ENCODE peak calls at places on chromosomes 3 and 15, in seven cellular contexts. S is adrenal gland, A is dorsolateral prefrontal cortex, M is GM20000, J is fibroblast of lung, T is AG09319, I is HL-60. Y is an unnamed sample.

GRCh38 chr15:41115088-41115651 is 910 bp downstream of the INO80 start:
- DNase-seq in S (no peak), A (no peak), M (peak; percentile 77), J (peak; percentile 66), T (peak; percentile 1), I (peak; percentile 18), Y (peak; percentile 87)

GRCh38 chr3:197880361-197881339 is 69.3 kb upstream of the RPL35A start:
- DNase-seq in S (no peak), A (no peak), M (no peak), J (no peak), T (no peak), I (peak; percentile 41), Y (no peak)

GRCh38 chr3:46946416-46946815 is 30.1 kb downstream of the CCDC12 start:
- DNase-seq in S (no peak), A (no peak), M (no peak), J (no peak), T (no peak), I (no peak), Y (no peak)

GRCh38 chr3:175107231-175107630 is 248.1 kb downstream of the NAALADL2 start:
- DNase-seq in S (no peak), A (no peak), M (no peak), J (peak; percentile 7), T (no peak), I (no peak), Y (no peak)

GRCh38 chr3:48952510-48953118 is 34.0 kb downstream of the ARIH2 start:
- DNase-seq in S (no peak), A (no peak), M (peak; percentile 32), J (no peak), T (no peak), I (peak; percentile 18), Y (peak; percentile 45)

GRCh38 chr3:188305220-188305619 is 151.3 kb downstream of the LPP start:
- DNase-seq in S (no peak), A (no peak), M (no peak), J (no peak), T (no peak), I (no peak), Y (no peak)

GRCh38 chr3:120348065-120348980 is 831 bp downstream of the LRRC58 start:
- DNase-seq in S (no peak), A (no peak), M (peak; percentile 32), J (peak; percentile 8), T (no peak), I (peak; percentile 63), Y (peak; percentile 75)

GRCh38 chr3:9673752-9674151 is 24.4 kb downstream of the MTMR14 start:
- DNase-seq in S (no peak), A (no peak), M (no peak), J (no peak), T (no peak), I (no peak), Y (no peak)

GRCh38 chr3:38254872-38255271 is 10.7 kb upstream of the SLC22A13 start:
- DNase-seq in S (no peak), A (no peak), M (no peak), J (no peak), T (no peak), I (no peak), Y (no peak)

GRCh38 chr3:197335428-197336132 is 37.2 kb upstream of the DLG1 start:
- DNase-seq in S (no peak), A (no peak), M (no peak), J (peak; percentile 62), T (no peak), I (no peak), Y (no peak)

GRCh38 chr15:52307847-52308246 is 12.2 kb upstream of the MYO5C start:
- DNase-seq in S (no peak), A (no peak), M (no peak), J (no peak), T (no peak), I (no peak), Y (no peak)

GRCh38 chr3:8658326-8659212 is 14.0 kb upstream of the SSUH2 start:
- DNase-seq in S (peak; percentile 50), A (no peak), M (peak; percentile 45), J (peak; percentile 90), T (no peak), I (no peak), Y (peak; percentile 84)

GRCh38 chr3:191774485-191774884 is 313.5 kb downstream of the PYDC2 start:
- DNase-seq in S (no peak), A (no peak), M (no peak), J (peak; percentile 90), T (no peak), I (no peak), Y (no peak)

GRCh38 chr15:42143356-42143755 is 13.1 kb downstream of the PLA2G4F start:
- DNase-seq in S (no peak), A (no peak), M (no peak), J (no peak), T (no peak), I (no peak), Y (no peak)

GRCh38 chr3:71879089-71879488 is 94.1 kb upstream of the PROK2 start:
- DNase-seq in S (no peak), A (no peak), M (no peak), J (no peak), T (no peak), I (no peak), Y (no peak)

GRCh38 chr3:138187296-138188012 is at the start of gene ARMC8:
- DNase-seq in S (peak; percentile 56), A (peak; percentile 69), M (no peak), J (no peak), T (no peak), I (peak; percentile 28), Y (peak; percentile 62)

GRCh38 chr3:171068658-171069057 is 42.1 kb upstream of the SLC2A2 start:
- DNase-seq in S (no peak), A (no peak), M (no peak), J (peak; percentile 34), T (no peak), I (no peak), Y (no peak)

GRCh38 chr3:65500398-65501306 is 538.1 kb downstream of the MAGI1 start:
- DNase-seq in S (no peak), A (no peak), M (no peak), J (peak; percentile 43), T (no peak), I (no peak), Y (no peak)

GRCh38 chr15:61380270-61380669 is 151.2 kb upstream of the RORA start:
- DNase-seq in S (no peak), A (no peak), M (no peak), J (no peak), T (no peak), I (no peak), Y (no peak)

GRCh38 chr15:61374848-61375247 is 145.7 kb upstream of the RORA start:
- DNase-seq in S (no peak), A (no peak), M (no peak), J (no peak), T (no peak), I (no peak), Y (no peak)

GRCh38 chr15:61381501-61381900 is 152.4 kb upstream of the RORA start:
- DNase-seq in S (no peak), A (no peak), M (no peak), J (no peak), T (no peak), I (no peak), Y (no peak)

GRCh38 chr15:61382927-61383326 is 153.8 kb upstream of the RORA start:
- DNase-seq in S (no peak), A (no peak), M (no peak), J (no peak), T (no peak), I (no peak), Y (no peak)

GRCh38 chr15:61379005-61379404 is 149.9 kb upstream of the RORA start:
- DNase-seq in S (no peak), A (no peak), M (no peak), J (no peak), T (no peak), I (no peak), Y (no peak)
- TF ChIP-seq CTCF in S (no peak), A (no peak), M (no peak), J (no peak), T (no peak), I (no peak), Y (no peak)

DNA sequence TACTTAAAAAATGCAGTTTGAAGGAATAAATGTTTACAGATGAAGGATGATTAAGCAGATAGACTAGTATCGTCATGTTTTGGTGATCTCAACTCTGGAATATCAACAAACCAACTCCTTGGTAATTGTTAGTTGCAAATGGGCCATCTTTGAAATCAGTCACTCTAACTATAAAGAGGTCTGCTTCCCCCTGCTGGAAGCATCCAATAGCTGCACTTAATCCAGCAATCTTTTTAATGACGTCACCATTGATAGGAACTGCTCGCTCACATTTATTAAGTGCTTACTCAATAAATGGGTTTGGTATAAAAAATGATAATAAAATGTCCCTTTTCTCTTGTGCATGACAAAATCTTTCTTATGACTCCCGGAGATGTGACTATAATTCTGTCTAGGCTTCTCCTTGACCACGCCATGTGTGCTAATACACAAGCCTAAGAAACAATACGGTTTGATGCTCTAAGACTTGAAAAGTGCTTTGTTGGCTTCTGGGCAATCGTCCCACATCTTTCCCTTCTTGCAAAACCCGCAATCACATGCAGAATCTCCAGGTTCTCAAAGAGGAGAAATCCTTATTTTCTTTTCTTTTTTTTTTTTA is 227.6 kb upstream of the POU1F1 start:
- DNase-seq in S (peak; percentile 24), A (no peak), M (peak; percentile 31), J (peak; percentile 71), T (peak; percentile 19), I (peak; percentile 17), Y (peak; percentile 59)
- TF ChIP-seq CTCF in S (peak; percentile 56), A (peak; percentile 44), M (peak; percentile 20), J (peak; percentile 52), T (peak; percentile 64), I (peak; percentile 33), Y (peak; percentile 55)

GRCh38 chr15:92385096-92385495 is 8.6 kb upstream of the ST8SIA2 start:
- DNase-seq in S (no peak), A (no peak), M (no peak), J (peak; percentile 41), T (no peak), I (no peak), Y (no peak)

GRCh38 chr15:92384391-92384790 is 9.3 kb upstream of the ST8SIA2 start:
- DNase-seq in S (no peak), A (no peak), M (no peak), J (no peak), T (no peak), I (no peak), Y (no peak)

DNA sequence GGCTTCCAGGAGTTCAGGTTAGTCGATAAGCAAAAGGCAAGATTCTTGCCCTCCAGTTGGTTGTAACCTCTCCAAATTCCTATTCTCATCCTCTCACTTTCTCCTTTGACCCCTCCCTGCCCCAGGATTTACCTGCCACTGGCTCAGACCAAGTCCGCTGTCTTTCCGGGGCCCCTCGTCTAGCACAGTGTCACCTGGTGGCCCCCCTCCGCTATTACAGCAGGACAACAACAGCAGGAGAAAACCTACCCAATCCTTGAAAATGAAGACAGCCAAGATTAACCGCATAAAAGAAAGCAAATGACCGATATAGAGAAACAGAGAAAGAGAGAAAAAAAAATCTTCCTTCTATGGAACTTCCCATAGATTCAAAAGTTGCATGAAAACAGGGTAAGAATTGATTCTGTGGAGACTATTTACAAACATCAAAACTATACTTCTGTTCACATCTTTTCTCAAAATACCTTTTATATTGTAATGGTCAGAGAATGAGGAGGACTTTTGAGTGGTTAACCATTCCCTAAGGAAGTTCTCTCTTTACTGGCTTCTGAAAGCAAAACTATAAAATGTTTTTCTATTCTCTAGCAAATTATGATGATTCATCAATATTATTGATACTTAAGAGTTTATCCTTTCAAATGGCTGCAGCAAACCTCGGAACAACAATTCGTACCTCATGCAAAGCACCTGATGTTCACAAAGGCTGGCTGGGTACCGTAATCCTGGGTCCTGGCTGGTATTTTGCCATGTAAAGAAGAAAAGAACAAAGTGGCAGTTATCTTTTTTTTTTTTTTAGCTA is 10.0 kb upstream of the ST8SIA2 start:
- DNase-seq in S (no peak), A (no peak), M (peak; percentile 51), J (no peak), T (no peak), I (peak; percentile 14), Y (peak; percentile 55)
- TF ChIP-seq CTCF in S (no peak), A (peak; percentile 13), M (peak; percentile 50), J (peak; percentile 57), T (peak; percentile 65), I (peak; percentile 44), Y (peak; percentile 85)

GRCh38 chr15:58308742-58309355 is 122.9 kb upstream of the LIPC start:
- DNase-seq in S (no peak), A (no peak), M (no peak), J (no peak), T (no peak), I (no peak), Y (no peak)
- TF ChIP-seq CTCF in S (no peak), A (no peak), M (no peak), J (no peak), T (no peak), I (no peak), Y (no peak)

Y was measured in GM12865.